ENCODE peak calls at places on chromosome 13, in seven cellular contexts. M is prostate gland, Y is Peyer's patch, Q is H1, X is SK-N-SH, O is AG04450, A is adrenal gland. S is an unnamed sample.

GRCh38 chr13:42883771-42884170 is 102.4 kb downstream of the FAM216B start:
- DNase-seq in Y (no peak), X (peak), M (peak), O (no peak), A (peak), Q (no peak), S (no peak)

GRCh38 chr13:40624338-40624737 is 42.1 kb downstream of the FOXO1 start:
- DNase-seq in Y (no peak), X (peak), Q (no peak), A (peak), M (no peak), O (no peak), S (no peak)

GRCh38 chr13:28584873-28585317 is 74.0 kb upstream of the POMP start:
- DNase-seq in Y (no peak), A (no peak), Q (no peak), O (peak), X (no peak), M (no peak), S (no peak)

GRCh38 chr13:60062502-60062901 is 101.2 kb downstream of the DIAPH3 start:
- DNase-seq in Q (no peak), Y (no peak), A (no peak), X (no peak), O (no peak), M (no peak), S (no peak)

GRCh38 chr13:26111797-26112196 is 60.0 kb upstream of the SHISA2 start:
- DNase-seq in Y (no peak), A (no peak), M (no peak), X (no peak), Q (no peak), O (no peak), S (no peak)

GRCh38 chr13:59144700-59145099 is 1019.0 kb downstream of the DIAPH3 start:
- DNase-seq in A (no peak), M (no peak), Q (no peak), X (no peak), O (no peak), Y (no peak), S (no peak)

GRCh38 chr13:59865398-59865797 is 298.3 kb downstream of the DIAPH3 start:
- DNase-seq in M (no peak), Q (no peak), A (no peak), O (no peak), Y (no peak), X (no peak), S (no peak)

GRCh38 chr13:50208826-50209335 is 193.6 kb downstream of the KCNRG start:
- DNase-seq in X (no peak), Q (peak), A (peak), Y (peak), M (no peak), O (peak), S (peak)

GRCh38 chr13:48220592-48221300 is 12.3 kb upstream of the ITM2B start:
- DNase-seq in Q (no peak), O (no peak), A (no peak), Y (no peak), X (no peak), M (no peak), S (no peak)

GRCh38 chr13:99162962-99163361 is 37.7 kb upstream of the UBAC2 start:
- DNase-seq in Y (no peak), A (peak), Q (no peak), X (no peak), O (no peak), M (no peak), S (no peak)

GRCh38 chr13:46172531-46172991 is 9.4 kb downstream of the LCP1 start:
- DNase-seq in X (no peak), Y (peak), O (no peak), M (no peak), A (no peak), Q (no peak), S (peak)

GRCh38 chr13:59441596-59442280 is 722.0 kb downstream of the DIAPH3 start:
- DNase-seq in A (no peak), O (no peak), X (no peak), Q (no peak), M (no peak), Y (no peak), S (no peak)

GRCh38 chr13:34942732-34943674 is 933 bp downstream of the NBEA start:
- DNase-seq in Q (no peak), X (peak), O (no peak), M (peak), A (peak), Y (peak), S (peak)

GRCh38 chr13:102799544-102800144 is 725 bp downstream of the BIVM start:
- DNase-seq in O (no peak), X (peak), A (no peak), Y (no peak), Q (no peak), M (peak), S (peak)

GRCh38 chr13:23392313-23392712 is 41.2 kb downstream of the SACS start:
- DNase-seq in M (no peak), Y (no peak), X (no peak), Q (no peak), A (no peak), O (no peak), S (no peak)

GRCh38 chr13:24605923-24606372 is 74.3 kb upstream of the ATP12A start:
- DNase-seq in A (no peak), Q (no peak), X (no peak), M (no peak), Y (no peak), O (no peak), S (no peak)

GRCh38 chr13:104837756-104838155 is 1697.7 kb downstream of the EFNB2 start:
- DNase-seq in M (no peak), Q (no peak), A (peak), X (no peak), Y (no peak), O (no peak), S (no peak)

GRCh38 chr13:20160346-20161274 is at the start of gene GJA3:
- DNase-seq in A (peak), O (no peak), Q (no peak), X (peak), M (no peak), Y (peak), S (peak)

GRCh38 chr13:44431150-44431549 is 57.5 kb downstream of the SERP2 start:
- DNase-seq in X (no peak), Q (no peak), M (no peak), A (no peak), O (no peak), Y (peak), S (no peak)

GRCh38 chr13:107020393-107020792 is 452.5 kb upstream of the ARGLU1 start:
- DNase-seq in M (no peak), Q (no peak), Y (no peak), X (no peak), O (no peak), A (no peak), S (no peak)

GRCh38 chr13:24623141-24623665 is 57.0 kb upstream of the ATP12A start:
- DNase-seq in X (no peak), O (no peak), Y (no peak), M (no peak), A (no peak), Q (no peak), S (no peak)

GRCh38 chr13:42747399-42747873 is 33.9 kb upstream of the FAM216B start:
- DNase-seq in O (peak), Y (peak), Q (no peak), A (no peak), X (no peak), M (peak), S (no peak)

GRCh38 chr13:101916108-101916757 is 463.8 kb downstream of the ITGBL1 start:
- DNase-seq in Y (no peak), A (peak), M (no peak), Q (peak), X (peak), O (no peak), S (no peak)

GRCh38 chr13:79496188-79496587 is 15.2 kb downstream of the NDFIP2 start:
- DNase-seq in X (no peak), M (no peak), A (no peak), O (no peak), Q (no peak), Y (no peak), S (no peak)
- H3K4me3 ChIP-seq in X (no peak), M (no peak), A (no peak), O (no peak), Q (no peak), Y (no peak), S (no peak)

DNA sequence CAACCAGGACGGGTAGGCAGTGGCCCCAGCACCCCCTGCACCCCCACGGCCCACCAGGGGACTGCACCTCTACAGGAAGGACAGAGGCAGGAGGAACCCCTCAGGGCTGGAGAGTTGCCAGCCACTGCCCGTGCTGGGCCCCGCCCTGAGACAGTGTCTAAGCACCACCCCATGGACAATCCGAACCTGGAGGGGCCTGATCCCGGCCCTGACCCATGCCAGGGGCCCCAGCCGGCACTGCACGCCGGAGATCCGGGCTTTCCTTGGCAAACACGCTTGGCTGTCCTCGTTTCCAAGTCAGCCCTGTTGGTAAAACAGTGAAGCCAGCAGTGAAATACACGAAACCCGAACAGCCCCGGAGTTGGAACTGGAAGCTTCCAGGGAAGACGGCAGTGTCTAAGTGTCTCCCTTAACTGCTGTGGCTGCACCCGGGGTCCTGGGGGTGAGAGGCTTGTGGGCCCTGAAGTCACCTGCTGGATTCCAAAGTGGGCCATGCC is 31.1 kb downstream of the RASA3 start:
- DNase-seq in Q (no peak), A (no peak), O (no peak), M (no peak), Y (peak), X (peak), S (peak)
- H3K27ac ChIP-seq in Q (no peak), A (no peak), O (no peak), M (peak), Y (peak), X (peak), S (peak)

DNA sequence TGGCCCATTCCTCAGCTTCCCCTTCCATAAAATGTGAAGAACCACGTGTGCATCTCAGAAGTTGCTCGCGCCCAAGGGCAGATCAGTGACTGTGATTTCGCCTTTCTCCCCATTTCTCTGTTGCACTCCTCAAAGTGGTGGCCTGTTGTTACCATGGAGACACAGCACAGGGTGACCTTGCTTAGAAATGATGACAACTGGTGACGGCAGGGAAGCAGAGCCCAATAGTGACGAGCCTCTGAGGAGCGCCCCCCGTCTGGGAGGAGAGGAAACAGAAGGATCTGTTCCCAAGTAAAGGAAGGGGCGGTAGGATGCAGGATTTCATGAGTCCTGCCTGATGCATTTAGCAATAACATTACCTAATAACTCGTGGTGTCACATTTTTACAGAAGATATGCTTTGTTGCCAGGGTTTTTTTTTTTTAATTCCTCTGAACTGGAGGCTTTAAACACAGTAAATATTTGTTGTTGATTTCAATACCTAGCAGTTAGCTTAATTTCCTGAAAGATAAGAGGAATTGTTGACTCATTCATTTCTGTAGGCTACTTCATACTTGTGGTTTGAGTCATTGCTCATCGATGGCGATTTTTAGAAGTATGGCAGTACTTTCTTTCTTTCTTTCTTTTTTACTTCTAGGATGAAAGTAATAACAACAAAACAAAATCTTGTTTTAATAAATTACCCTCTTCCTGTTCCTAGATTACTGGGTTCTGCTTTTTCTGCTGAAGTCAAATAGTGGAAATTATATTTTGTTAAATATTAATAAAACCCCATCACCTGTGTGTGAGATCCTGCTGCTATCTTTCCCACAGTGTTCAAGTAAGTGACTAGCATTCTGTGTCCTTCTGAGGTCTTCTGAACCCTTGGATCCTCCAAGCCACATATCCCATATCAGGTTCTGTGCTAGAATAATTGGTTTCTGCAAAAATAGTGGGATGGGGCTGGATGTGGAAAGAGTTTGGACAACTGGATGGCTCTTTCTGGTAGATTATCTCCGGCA is 36.0 kb downstream of the MBNL2 start:
- DNase-seq in Q (no peak), Y (no peak), M (no peak), A (peak), O (no peak), X (no peak), S (no peak)
- TF ChIP-seq CTCF in Q (peak), Y (no peak), M (no peak), A (no peak), O (peak), X (peak), S (no peak)

DNA sequence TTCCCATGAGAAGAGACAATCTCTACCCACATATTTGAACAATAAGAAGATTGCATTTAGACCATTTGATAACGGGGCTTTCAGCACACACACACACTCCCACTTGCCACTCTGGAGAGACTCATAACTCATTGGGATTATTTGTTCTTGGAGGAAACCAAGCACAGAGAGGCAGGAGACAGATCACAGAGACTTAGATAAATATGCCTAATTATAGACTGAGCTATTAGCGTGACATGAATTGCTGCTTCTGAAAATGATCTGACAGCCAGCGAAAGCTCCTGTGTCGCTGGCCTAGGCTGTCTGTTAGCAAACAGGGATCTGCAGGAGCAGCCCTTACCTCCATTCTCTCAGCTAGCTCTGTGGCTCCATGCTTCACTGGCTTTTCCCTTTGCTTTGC is 111.4 kb downstream of the CCNA1 start:
- DNase-seq in Y (no peak), Q (no peak), O (no peak), X (no peak), A (no peak), M (no peak), S (no peak)
- H3K4me3 ChIP-seq in Y (no peak), Q (no peak), O (no peak), X (no peak), A (no peak), M (no peak), S (no peak)

S was measured in spleen.